ENCODE peak calls at places on chromosomes 6 and 20, in seven cellular contexts. X, P, Q, T, S, U and B are unnamed samples.

GRCh38 chr6:136772685-136773472 is 19.4 kb downstream of the MAP3K5 start:
- DNase-seq in X (no peak), P (no peak), Q (no peak), T (no peak), S (no peak), U (no peak), B (no peak)

GRCh38 chr20:24612799-24613775 is 143.7 kb downstream of the SYNDIG1 start:
- DNase-seq in X (no peak), P (no peak), Q (peak), T (no peak), S (peak), U (peak), B (no peak)

GRCh38 chr20:8801686-8802085 is 267.2 kb upstream of the PLCB4 start:
- DNase-seq in X (no peak), P (no peak), Q (no peak), T (no peak), S (no peak), U (no peak), B (no peak)

GRCh38 chr6:99334526-99335127 is 14.8 kb downstream of the FAXC start:
- DNase-seq in X (peak), P (no peak), Q (no peak), T (no peak), S (peak), U (peak), B (no peak)

GRCh38 chr6:145865175-145865574 is 50.6 kb upstream of the FBXO30 start:
- DNase-seq in X (no peak), P (no peak), Q (no peak), T (no peak), S (no peak), U (no peak), B (no peak)

GRCh38 chr6:92047886-92048285 is 1371.5 kb downstream of the EPHA7 start:
- DNase-seq in X (no peak), P (no peak), Q (no peak), T (no peak), S (no peak), U (no peak), B (no peak)

GRCh38 chr6:120056085-120056484 is 706.5 kb upstream of the MAN1A1 start:
- DNase-seq in X (no peak), P (no peak), Q (no peak), T (no peak), S (no peak), U (no peak), B (no peak)

GRCh38 chr6:161137839-161138544 is 135.9 kb downstream of the AGPAT4 start:
- DNase-seq in X (no peak), P (no peak), Q (no peak), T (no peak), S (peak), U (peak), B (no peak)

GRCh38 chr20:13554706-13555105 is 84.0 kb downstream of the TASP1 start:
- DNase-seq in X (no peak), P (no peak), Q (no peak), T (no peak), S (peak), U (peak), B (no peak)

GRCh38 chr6:168877821-168878282 is 375.8 kb downstream of the THBS2 start:
- DNase-seq in X (no peak), P (no peak), Q (peak), T (no peak), S (peak), U (peak), B (no peak)

GRCh38 chr6:40356242-40356910 is 230.8 kb downstream of the LRFN2 start:
- DNase-seq in X (no peak), P (no peak), Q (peak), T (no peak), S (peak), U (peak), B (no peak)

GRCh38 chr6:130776287-130776925 is 50.8 kb upstream of the SMLR1 start:
- DNase-seq in X (no peak), P (no peak), Q (no peak), T (no peak), S (no peak), U (no peak), B (no peak)

GRCh38 chr6:154169193-154169847 is 130.3 kb downstream of the OPRM1 start:
- DNase-seq in X (no peak), P (no peak), Q (no peak), T (no peak), S (no peak), U (peak), B (no peak)

GRCh38 chr6:18632670-18633410 is 245.7 kb downstream of the RNF144B start:
- DNase-seq in X (peak), P (no peak), Q (no peak), T (no peak), S (peak), U (no peak), B (no peak)

GRCh38 chr20:23003077-23003476 is 32.0 kb upstream of the SSTR4 start:
- DNase-seq in X (no peak), P (no peak), Q (no peak), T (no peak), S (no peak), U (no peak), B (no peak)

GRCh38 chr6:105545206-105545920 is 142.5 kb upstream of the PREP start:
- DNase-seq in X (no peak), P (no peak), Q (no peak), T (no peak), S (peak), U (no peak), B (no peak)

GRCh38 chr6:169789146-169789943 is 37.9 kb downstream of the ERMARD start:
- DNase-seq in X (peak), P (no peak), Q (peak), T (no peak), S (no peak), U (no peak), B (no peak)

GRCh38 chr6:129598244-129599187 is 111.5 kb downstream of the ARHGAP18 start:
- DNase-seq in X (peak), P (no peak), Q (no peak), T (no peak), S (peak), U (peak), B (no peak)

GRCh38 chr20:31712564-31713311 is 9.9 kb downstream of the BCL2L1 start:
- DNase-seq in X (peak), P (peak), Q (peak), T (peak), S (peak), U (peak), B (no peak)

GRCh38 chr6:79670789-79671188 is 39.7 kb downstream of the SH3BGRL2 start:
- DNase-seq in X (no peak), P (no peak), Q (no peak), T (no peak), S (no peak), U (no peak), B (no peak)

GRCh38 chr6:144744720-144745119 is 459.6 kb downstream of the UTRN start:
- DNase-seq in X (peak), P (no peak), Q (no peak), T (no peak), S (no peak), U (no peak), B (no peak)

GRCh38 chr20:41003143-41003932 is 25.3 kb upstream of the TOP1 start:
- DNase-seq in X (peak), P (no peak), Q (peak), T (peak), S (peak), U (peak), B (peak)

GRCh38 chr6:96391776-96392175 is 129.8 kb upstream of the UFL1 start:
- DNase-seq in X (no peak), P (no peak), Q (no peak), T (no peak), S (no peak), U (no peak), B (no peak)

GRCh38 chr6:19137419-19138035 is 699.6 kb upstream of the ID4 start:
- DNase-seq in X (no peak), P (no peak), Q (no peak), T (no peak), S (no peak), U (no peak), B (no peak)

GRCh38 chr6:73803562-73804221 is 107.7 kb downstream of the CD109 start:
- DNase-seq in X (peak), P (no peak), Q (no peak), T (no peak), S (peak), U (peak), B (no peak)

GRCh38 chr20:25220021-25220730 is 24.7 kb downstream of the ENTPD6 start:
- DNase-seq in X (no peak), P (no peak), Q (peak), T (no peak), S (no peak), U (no peak), B (no peak)

GRCh38 chr6:43180985-43181384 is 1.0 kb upstream of the CUL9 start:
- DNase-seq in X (no peak), P (no peak), Q (no peak), T (no peak), S (peak), U (no peak), B (no peak)

GRCh38 chr20:1267161-1267560 is 1.1 kb downstream of the SNPH start:
- DNase-seq in X (no peak), P (no peak), Q (no peak), T (no peak), S (no peak), U (no peak), B (no peak)

GRCh38 chr6:45445749-45446454 is 68.2 kb upstream of the SUPT3H start:
- DNase-seq in X (peak), P (peak), Q (peak), T (peak), S (peak), U (peak), B (no peak)

GRCh38 chr20:2314759-2315439 is 19.1 kb downstream of the TGM3 start:
- DNase-seq in X (no peak), P (no peak), Q (no peak), T (no peak), S (peak), U (peak), B (no peak)

GRCh38 chr6:38637756-38638155 is 2.0 kb downstream of the BTBD9 start:
- DNase-seq in X (no peak), P (no peak), Q (no peak), T (no peak), S (no peak), U (no peak), B (no peak)